ENCODE peak calls at places on chromosome 2, in ten cellular contexts. I is PC-3; O is Peyer's patch; A is right cardiac atrium; N is effector memory CD4-positive, alpha-beta T cell; P is thoracic aorta; K is heart right ventricle; B is CD8-positive, alpha-beta T cell; J is SK-N-SH; Q is naive thymus-derived CD4-positive, alpha-beta T cell. T is an unnamed sample.

GRCh38 chr2:44286884-44287638 is 11.8 kb downstream of the SLC3A1 start:
- DNase-seq in N (no peak), A (no peak), B (no peak), K (no peak), O (no peak), I (peak; percentile 80), Q (no peak), P (no peak), J (no peak), T (no peak)

GRCh38 chr2:64722645-64723044 is 68.9 kb upstream of the SERTAD2 start:
- DNase-seq in O (no peak), B (no peak), N (no peak), J (no peak), P (no peak), I (no peak), Q (no peak), K (no peak), A (no peak), T (no peak)

GRCh38 chr2:218982312-218983262 is 2.4 kb downstream of the FEV start:
- DNase-seq in A (no peak), O (no peak), B (no peak), Q (no peak), I (no peak), K (no peak), N (no peak), J (peak; percentile 7), P (no peak), T (no peak)

GRCh38 chr2:29293830-29294438 is 178.7 kb downstream of the CLIP4 start:
- DNase-seq in A (no peak), O (no peak), N (no peak), J (no peak), B (no peak), P (no peak), I (peak; percentile 71), Q (no peak), K (no peak), T (no peak)

GRCh38 chr2:191432121-191432520 is 186.9 kb downstream of the MYO1B start:
- DNase-seq in O (no peak), J (no peak), I (no peak), B (no peak), A (no peak), N (no peak), K (no peak), P (no peak), Q (no peak), T (no peak)

GRCh38 chr2:235468978-235469694 is 24.7 kb upstream of the AGAP1 start:
- DNase-seq in K (peak; percentile 37), N (no peak), A (no peak), Q (no peak), P (peak; percentile 13), O (no peak), B (no peak), J (no peak), I (peak; percentile 95), T (no peak)

GRCh38 chr2:26691881-26692813 is at the start of gene KCNK3:
- DNase-seq in B (peak; percentile 24), J (peak; percentile 97), A (peak; percentile 90), Q (no peak), P (peak; percentile 56), O (no peak), N (no peak), I (no peak), K (peak; percentile 68), T (peak; percentile 29)

GRCh38 chr2:236964291-236964690 is 121.4 kb upstream of the COPS8 start:
- DNase-seq in N (no peak), A (no peak), J (no peak), K (no peak), I (no peak), Q (no peak), B (no peak), P (no peak), O (no peak), T (no peak)

GRCh38 chr2:11777066-11777782 is 30.8 kb downstream of the LPIN1 start:
- DNase-seq in P (no peak), N (no peak), I (no peak), K (no peak), O (no peak), B (no peak), Q (no peak), A (no peak), J (no peak), T (no peak)

GRCh38 chr2:55111570-55112228 is 61.4 kb upstream of the RTN4 start:
- DNase-seq in P (peak; percentile 53), N (no peak), O (no peak), J (no peak), I (peak; percentile 89), K (peak; percentile 31), A (peak; percentile 82), Q (no peak), B (no peak), T (peak; percentile 20)

GRCh38 chr2:55108456-55108855 is 58.2 kb upstream of the RTN4 start:
- DNase-seq in I (no peak), K (no peak), A (no peak), O (no peak), Q (no peak), N (no peak), P (no peak), B (no peak), J (no peak), T (no peak)

GRCh38 chr2:55109219-55109891 is 59.1 kb upstream of the RTN4 start:
- DNase-seq in A (no peak), N (no peak), O (no peak), B (no peak), P (no peak), K (no peak), J (no peak), Q (no peak), I (peak; percentile 73), T (no peak)

GRCh38 chr2:55112229-55113016 is 62.2 kb upstream of the RTN4 start:
- DNase-seq in P (no peak), K (peak; percentile 84), N (no peak), J (no peak), Q (no peak), O (no peak), I (no peak), A (peak; percentile 95), B (no peak), T (peak; percentile 68)

GRCh38 chr2:55111230-55111569 is 60.9 kb upstream of the RTN4 start:
- DNase-seq in I (no peak), P (no peak), J (no peak), O (no peak), K (no peak), Q (no peak), B (no peak), N (no peak), A (no peak), T (no peak)
- H3K4me3 ChIP-seq in I (no peak overlapping the region), P (no peak overlapping the region), J (no peak overlapping the region), O (no peak overlapping the region), K (no peak overlapping the region), Q (no peak overlapping the region), B (no peak overlapping the region), N (no peak overlapping the region), A (no peak overlapping the region), T (no peak overlapping the region)

GRCh38 chr2:185221-185620 is 78.6 kb downstream of the SH3YL1 start:
- DNase-seq in I (peak; percentile 80), A (no peak), B (no peak), K (no peak), O (no peak), P (no peak), J (no peak), Q (no peak), N (no peak), T (no peak)
- H3K9me3 ChIP-seq in I (peaks cover 20% of the 10 kb centered on the region), A (no peaks in the 10 kb centered on the region), B (peaks cover 3% of the 10 kb centered on the region), K (peaks cover 49% of the 10 kb centered on the region), O (no peaks in the 10 kb centered on the region), P (no peaks in the 10 kb centered on the region), J (peaks cover 24% of the 10 kb centered on the region), Q (no peaks in the 10 kb centered on the region), N (no peaks in the 10 kb centered on the region), T (no peaks in the 10 kb centered on the region)

GRCh38 chr2:37654932-37655331 is 16.5 kb downstream of the CDC42EP3 start:
- DNase-seq in I (no peak), O (peak; percentile 60), B (no peak), A (no peak), Q (no peak), K (no peak), J (no peak), N (no peak), P (no peak), T (peak; percentile 78)

GRCh38 chr2:37652199-37652640 is 19.2 kb downstream of the CDC42EP3 start:
- DNase-seq in O (no peak), B (no peak), P (no peak), N (no peak), Q (no peak), A (no peak), J (no peak), I (peak; percentile 93), K (no peak), T (no peak)

GRCh38 chr2:37653805-37654378 is 17.6 kb downstream of the CDC42EP3 start:
- DNase-seq in B (no peak), J (no peak), K (peak; percentile 68), Q (no peak), I (no peak), O (peak; percentile 74), A (peak; percentile 73), N (peak; percentile 22), P (no peak), T (peak; percentile 19)

GRCh38 chr2:37654419-37654818 is 17.0 kb downstream of the CDC42EP3 start:
- DNase-seq in N (no peak), I (no peak), Q (no peak), K (no peak), B (no peak), J (no peak), P (no peak), O (no peak), A (no peak), T (peak; percentile 22)

GRCh38 chr2:37653093-37653492 is 18.3 kb downstream of the CDC42EP3 start:
- DNase-seq in P (no peak), Q (no peak), I (no peak), O (no peak), K (no peak), J (no peak), A (no peak), N (no peak), B (no peak), T (no peak)
- H3K4me3 ChIP-seq in P (peak overlapping the region; percentile 15), Q (no peak overlapping the region), I (no peak overlapping the region), O (no peak overlapping the region), K (no peak overlapping the region), J (no peak overlapping the region), A (no peak overlapping the region), N (no peak overlapping the region), B (no peak overlapping the region), T (no peak overlapping the region)

GRCh38 chr2:95276888-95277245 is 2.6 kb downstream of the PROM2 start:
- DNase-seq in B (no peak), I (no peak), K (no peak), P (no peak), N (no peak), A (no peak), Q (no peak), J (no peak), O (no peak), T (no peak)

GRCh38 chr2:95275601-95276243 is 1.5 kb downstream of the PROM2 start:
- DNase-seq in J (no peak), A (peak; percentile 55), O (no peak), K (no peak), B (no peak), I (peak; percentile 72), N (no peak), P (no peak), Q (no peak), T (no peak)

GRCh38 chr2:95277246-95277906 is 3.1 kb downstream of the PROM2 start:
- DNase-seq in A (no peak), O (no peak), Q (no peak), N (no peak), J (no peak), I (peak; percentile 82), B (no peak), K (no peak), P (no peak), T (no peak)

GRCh38 chr2:95275151-95275515 is 884 bp downstream of the PROM2 start:
- DNase-seq in P (no peak), B (no peak), Q (no peak), I (no peak), N (no peak), A (no peak), J (no peak), K (no peak), O (no peak), T (no peak)

GRCh38 chr2:95276244-95276887 is 2.1 kb downstream of the PROM2 start:
- DNase-seq in Q (no peak), J (no peak), N (no peak), B (no peak), P (no peak), I (no peak), O (no peak), K (no peak), A (no peak), T (no peak)
- H3K9me3 ChIP-seq in Q (no peaks in the 10 kb centered on the region), J (no peaks in the 10 kb centered on the region), N (no peaks in the 10 kb centered on the region), B (no peaks in the 10 kb centered on the region), P (no peaks in the 10 kb centered on the region), I (no peaks in the 10 kb centered on the region), O (no peaks in the 10 kb centered on the region), K (no peaks in the 10 kb centered on the region), A (no peaks in the 10 kb centered on the region), T (no peaks in the 10 kb centered on the region)